ENCODE peak calls at places on chromosomes 5 and 9, in ten cellular contexts. N is transverse colon, A is body of pancreas, V is gastrocnemius medialis, C is K562, M is adrenal gland, W is A549, R is NB4, G is heart left ventricle, Y is HCT116. D is an unnamed sample.

GRCh38 chr9:101254733-101255473 is 129.9 kb downstream of the BAAT start:
- DNase-seq in A (no peak), V (no peak), M (no peak), C (no peak), Y (no peak), G (no peak), N (no peak), W (peak), R (no peak), D (no peak)

GRCh38 chr5:150272531-150272930 is 17.0 kb downstream of the CAMK2A start:
- DNase-seq in N (no peak), G (no peak), R (peak), V (no peak), M (no peak), C (peak), Y (no peak), W (peak), A (no peak), D (no peak)

GRCh38 chr9:133647148-133647547 is 11.0 kb downstream of the DBH start:
- DNase-seq in R (no peak), V (no peak), M (no peak), C (no peak), A (no peak), W (no peak), G (no peak), Y (no peak), N (no peak), D (no peak)

GRCh38 chr5:83721878-83722779 is 1.5 kb upstream of the HAPLN1 start:
- DNase-seq in N (peak), W (peak), C (no peak), Y (peak), R (no peak), M (peak), V (no peak), A (peak), G (peak), D (peak)

GRCh38 chr5:56302027-56302426 is 68.9 kb upstream of the ANKRD55 start:
- DNase-seq in V (no peak), W (no peak), Y (no peak), A (no peak), R (no peak), G (no peak), C (no peak), M (no peak), N (no peak), D (no peak)

GRCh38 chr9:125649315-125649714 is 57.7 kb downstream of the MAPKAP1 start:
- DNase-seq in A (no peak), Y (peak), R (peak), C (no peak), V (peak), M (peak), N (no peak), W (peak), G (no peak), D (peak)

GRCh38 chr9:120768247-120768646 is 25.0 kb downstream of the FBXW2 start:
- DNase-seq in Y (no peak), M (no peak), N (no peak), R (no peak), A (no peak), V (no peak), W (no peak), G (no peak), C (no peak), D (no peak)

GRCh38 chr5:151598984-151599383 is 7.9 kb upstream of the FAT2 start:
- DNase-seq in N (no peak), Y (no peak), M (no peak), A (no peak), C (no peak), V (no peak), R (peak), W (no peak), G (no peak), D (no peak)

GRCh38 chr5:132096904-132097303 is 23.3 kb downstream of the CSF2 start:
- DNase-seq in C (no peak), M (no peak), G (no peak), N (no peak), A (no peak), Y (no peak), V (no peak), W (no peak), R (no peak), D (no peak)

GRCh38 chr5:151570512-151571269 is 20.4 kb downstream of the FAT2 start:
- DNase-seq in W (no peak), N (no peak), R (no peak), M (no peak), A (no peak), V (no peak), G (no peak), Y (peak), C (no peak), D (no peak)

GRCh38 chr9:114366334-114367128 is 21.3 kb downstream of the AKNA start:
- DNase-seq in G (no peak), N (peak), M (no peak), A (no peak), C (no peak), V (no peak), W (peak), R (peak), Y (no peak), D (peak)

GRCh38 chr9:14238044-14238443 is 75.9 kb downstream of the NFIB start:
- DNase-seq in C (no peak), A (no peak), R (no peak), W (peak), V (no peak), N (no peak), Y (no peak), G (no peak), M (no peak), D (no peak)

DNA sequence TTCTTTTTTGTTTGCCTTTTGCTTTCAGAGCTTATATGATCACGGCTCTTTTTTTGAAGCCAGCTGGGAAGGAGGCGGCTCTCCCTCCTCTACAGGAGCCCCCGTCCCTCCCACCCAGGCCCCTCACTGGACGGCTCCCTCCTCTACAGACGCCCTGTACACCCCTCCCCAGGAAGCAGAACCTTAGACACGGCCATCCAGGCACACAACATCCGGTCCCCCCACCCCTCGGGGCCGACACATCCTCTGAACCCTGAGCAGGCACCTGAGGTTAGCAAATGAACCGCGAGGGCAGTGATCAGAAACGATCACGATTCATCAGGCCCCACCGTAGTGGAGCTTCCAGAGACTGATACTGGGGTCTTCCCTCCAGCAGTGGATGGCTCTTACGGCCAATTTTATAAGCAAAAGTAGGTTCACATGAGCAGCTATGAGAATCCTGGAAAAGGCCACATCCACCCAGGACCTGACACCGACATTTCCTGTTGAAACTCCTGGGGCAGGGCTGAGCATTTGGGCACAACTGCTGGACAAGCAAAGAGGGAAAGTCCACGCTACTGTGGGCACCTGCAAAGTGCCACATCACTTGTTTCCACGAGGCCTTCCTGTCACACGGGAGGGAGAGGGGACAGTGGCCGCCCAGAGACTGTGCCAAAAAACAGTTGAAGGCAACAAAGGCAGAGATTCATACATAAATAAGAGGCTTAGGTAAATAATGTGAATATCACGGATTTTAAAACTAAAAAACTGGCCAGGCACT is 78.9 kb downstream of the SEMA4D start:
- DNase-seq in N (peak), R (peak), Y (no peak), C (no peak), A (no peak), V (no peak), W (no peak), G (no peak), M (no peak), D (no peak)
- TF ChIP-seq POLR2A in N (no peak), R (no peak), Y (no peak), C (no peak), A (no peak), V (no peak), W (no peak), G (no peak), M (no peak), D (no peak)

GRCh38 chr5:116763987-116764866 is 189.6 kb upstream of the SEMA6A start:
- DNase-seq in Y (no peak), R (peak), N (no peak), W (no peak), M (no peak), C (no peak), V (no peak), G (no peak), A (no peak), D (no peak)
- TF ChIP-seq POLR2A in Y (no peak), R (no peak), N (no peak), W (no peak), M (no peak), C (no peak), V (no peak), G (no peak), A (no peak), D (no peak)

GRCh38 chr9:75890541-75891276 is at the start of gene PCSK5:
- DNase-seq in V (peak), R (peak), Y (peak), A (peak), G (peak), C (peak), N (peak), M (peak), W (peak), D (peak)
- TF ChIP-seq POLR2A in V (peak), R (no peak), Y (peak), A (peak), G (no peak), C (no peak), N (peak), M (peak), W (peak), D (peak)

GRCh38 chr5:144169904-144170275 is 569 bp downstream of the YIPF5 start:
- DNase-seq in V (no peak), C (no peak), R (no peak), W (no peak), Y (no peak), M (no peak), A (no peak), G (no peak), N (no peak), D (no peak)

GRCh38 chr5:144166696-144167095 is 3.8 kb downstream of the YIPF5 start:
- DNase-seq in V (no peak), W (no peak), C (no peak), R (no peak), Y (no peak), M (no peak), N (no peak), G (no peak), A (no peak), D (no peak)

GRCh38 chr5:144167998-144168397 is 2.5 kb downstream of the YIPF5 start:
- DNase-seq in A (no peak), Y (no peak), C (no peak), M (no peak), G (no peak), N (no peak), V (no peak), R (no peak), W (no peak), D (no peak)

DNA sequence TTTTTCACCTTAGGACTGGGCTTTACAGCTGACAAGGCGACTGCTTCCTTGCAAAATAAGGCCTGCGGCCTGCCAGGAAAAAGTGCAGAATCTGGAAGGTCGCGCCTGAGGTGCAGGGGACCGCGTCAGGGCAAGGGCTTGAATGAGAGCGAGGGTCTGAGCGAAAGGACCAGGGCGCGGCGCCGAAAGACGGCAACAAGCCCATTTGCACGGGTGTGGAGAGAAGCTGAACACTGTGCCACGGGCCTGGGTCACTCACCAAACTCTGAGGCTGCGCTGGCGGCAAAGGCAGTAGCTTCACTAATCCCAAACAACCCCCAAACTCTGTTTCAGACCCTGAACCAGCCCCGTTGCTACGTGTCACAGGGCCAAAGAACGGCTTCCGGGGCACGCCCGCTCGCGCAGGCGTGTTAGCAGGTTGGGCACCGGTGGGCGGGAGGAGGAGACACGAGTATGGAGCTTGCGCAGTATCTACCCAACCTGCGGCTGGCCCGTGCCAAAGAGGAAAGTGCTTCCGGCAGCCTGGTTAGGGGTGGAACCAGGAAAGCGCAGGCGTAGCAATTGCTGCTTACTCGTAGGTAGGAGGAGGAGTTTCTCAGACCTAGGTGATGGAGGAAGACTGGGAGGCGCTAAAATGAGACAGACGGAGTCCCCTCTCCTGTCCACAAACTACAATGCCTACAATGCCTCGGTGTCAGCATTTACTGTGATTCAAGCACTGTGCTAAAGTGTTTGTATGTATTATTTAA is at the start of the genes KCTD16 and YIPF5:
- DNase-seq in A (peak), M (peak), Y (peak), V (peak), C (peak), G (peak), R (peak), N (peak), W (peak), D (peak)
- TF ChIP-seq POLR2A in A (peak), M (peak), Y (peak), V (peak), C (peak), G (no peak), R (peak), N (peak), W (peak), D (peak)

GRCh38 chr9:74147906-74148305 is 349.2 kb upstream of the RORB start:
- DNase-seq in R (no peak), C (no peak), G (no peak), N (no peak), Y (no peak), A (no peak), V (no peak), M (no peak), W (no peak), D (no peak)
- TF ChIP-seq POLR2A in R (no peak), C (no peak), G (no peak), N (no peak), Y (no peak), A (no peak), V (no peak), M (no peak), W (no peak), D (no peak)

GRCh38 chr5:178854284-178854683 is 5.5 kb upstream of the ZNF354B start:
- DNase-seq in A (no peak), Y (no peak), N (no peak), G (no peak), C (no peak), W (no peak), V (no peak), R (no peak), M (no peak), D (no peak)

GRCh38 chr5:178861627-178862026 is 1.9 kb downstream of the ZNF354B start:
- DNase-seq in C (no peak), Y (no peak), A (no peak), V (no peak), G (no peak), M (no peak), N (no peak), W (no peak), R (no peak), D (no peak)

DNA sequence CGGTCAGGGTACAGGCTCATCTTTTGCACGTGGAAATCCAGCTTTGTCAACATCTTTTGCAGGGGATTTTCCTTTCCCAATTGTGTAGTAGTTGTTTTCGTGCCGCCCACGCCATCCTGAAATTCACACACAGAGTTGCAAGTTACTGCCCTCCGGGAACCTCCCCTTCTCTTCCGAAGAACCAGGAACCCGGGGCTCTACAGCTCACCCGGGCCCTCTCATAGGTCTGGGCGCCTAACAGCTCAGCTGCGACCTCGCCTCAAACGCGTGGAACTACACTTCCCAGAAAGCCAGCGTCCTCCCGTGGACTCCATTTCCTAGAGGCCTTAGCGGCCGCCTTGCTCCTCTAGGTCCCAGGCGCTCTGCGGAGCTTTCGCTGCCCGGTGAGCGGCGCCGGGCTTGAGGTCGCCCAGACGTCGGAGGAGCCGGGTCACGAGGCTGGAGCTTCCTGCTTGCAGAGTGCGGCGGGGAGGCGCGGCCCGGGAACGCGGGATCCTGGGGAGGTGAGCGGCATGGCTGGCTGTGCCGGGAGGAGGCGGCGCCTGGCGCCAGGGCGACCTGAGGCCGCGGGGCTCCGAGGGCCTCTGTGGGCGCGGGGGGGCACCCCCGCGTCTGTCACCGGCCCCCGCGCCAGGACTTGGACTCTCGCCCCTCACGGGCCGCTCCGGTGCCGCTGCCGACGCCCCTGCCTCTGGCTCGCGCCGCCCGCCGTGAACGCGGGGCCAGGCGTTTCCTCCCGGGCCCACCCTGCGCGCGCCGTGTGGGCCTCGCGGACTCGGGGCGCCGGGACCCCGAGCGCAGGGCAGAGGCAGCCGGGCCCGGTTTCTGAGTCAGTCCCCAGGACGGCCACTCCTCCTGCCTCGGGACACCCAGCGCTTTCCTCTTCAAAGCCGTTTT is at the start of gene ZNF354B:
- DNase-seq in G (peak), W (peak), V (peak), C (peak), Y (peak), R (peak), M (peak), A (peak), N (peak), D (peak)
- TF ChIP-seq POLR2A in G (peak), W (peak), V (peak), C (peak), Y (no peak), R (peak), M (peak), A (peak), N (peak), D (peak)

GRCh38 chr9:79940919-79941318 is 369.2 kb downstream of the TLE4 start:
- DNase-seq in M (no peak), R (no peak), V (no peak), Y (no peak), A (no peak), N (no peak), C (no peak), G (no peak), W (no peak), D (no peak)
- TF ChIP-seq POLR2A in M (no peak), R (no peak), V (no peak), Y (no peak), A (no peak), N (no peak), C (no peak), G (no peak), W (no peak), D (no peak)

GRCh38 chr5:177497297-177498012 is at the start of gene PDLIM7:
- DNase-seq in Y (peak), C (peak), M (peak), W (peak), R (peak), G (peak), N (peak), V (peak), A (peak), D (peak)
- TF ChIP-seq POLR2A in Y (peak), C (peak), M (peak), W (peak), R (peak), G (peak), N (peak), V (peak), A (peak), D (peak)

DNA sequence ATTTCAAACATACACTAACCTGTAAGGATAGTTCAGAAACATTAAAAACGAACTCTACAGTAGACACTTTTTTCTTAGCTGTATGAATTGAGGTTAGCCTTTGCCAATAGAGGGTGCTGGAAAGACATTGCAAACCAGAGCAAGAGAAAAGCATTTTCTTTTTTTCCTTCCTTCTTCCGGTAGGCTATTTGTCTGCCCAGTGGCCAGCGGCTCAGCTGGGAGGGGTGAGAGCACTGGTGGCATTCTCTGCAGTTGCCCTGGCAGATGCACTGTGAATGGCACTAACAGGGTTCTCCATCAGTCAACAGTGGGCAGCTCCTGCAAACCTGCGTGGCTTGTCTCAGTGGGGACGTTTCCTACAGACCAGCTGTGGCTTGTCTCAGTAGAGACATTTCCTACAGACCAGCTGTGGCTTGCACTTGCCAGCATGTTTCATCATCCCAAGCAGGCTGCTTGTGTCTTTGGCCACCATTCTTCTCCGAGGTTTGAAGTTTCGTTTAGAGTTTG is 984.5 kb upstream of the CDH18 start:
- DNase-seq in R (peak), W (peak), N (no peak), A (no peak), M (no peak), C (no peak), G (peak), V (no peak), Y (no peak), D (peak)
- TF ChIP-seq POLR2A in R (no peak), W (peak), N (no peak), A (no peak), M (no peak), C (no peak), G (no peak), V (no peak), Y (no peak), D (peak)

DNA sequence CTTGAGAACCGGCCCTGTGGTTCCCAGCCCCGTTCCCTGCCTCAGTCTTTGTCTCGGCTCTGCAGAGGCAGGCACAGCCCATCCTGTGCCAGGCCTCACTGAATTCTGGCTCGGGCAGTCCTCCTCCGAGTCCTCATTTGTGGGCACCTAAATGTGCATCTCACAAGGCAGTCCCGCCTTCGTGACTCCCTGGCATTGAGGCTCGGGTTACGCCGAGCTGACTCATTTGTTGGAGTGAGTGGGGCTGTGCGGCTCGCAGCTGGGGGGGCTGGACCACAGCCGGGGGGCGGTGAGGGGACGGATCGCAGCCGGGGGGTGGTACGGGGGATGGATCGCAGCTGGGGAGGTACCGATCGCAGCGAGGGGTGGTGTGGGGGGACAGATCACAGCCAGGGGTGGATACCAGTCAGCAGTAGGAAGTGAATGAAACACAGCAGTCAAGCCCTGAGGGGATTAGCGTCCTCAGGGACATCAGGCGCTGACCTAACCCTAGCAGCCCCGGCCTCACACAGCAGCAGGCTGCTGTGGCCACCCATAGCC is 72.2 kb downstream of the PSMB7 start:
- DNase-seq in M (peak), G (peak), A (no peak), V (peak), C (no peak), R (peak), N (peak), Y (no peak), W (peak), D (peak)
- TF ChIP-seq POLR2A in M (peak), G (no peak), A (no peak), V (peak), C (no peak), R (no peak), N (no peak), Y (no peak), W (no peak), D (peak)